ENCODE peak calls at places on chromosomes 3 and 15, in seven cellular contexts. X, W, U, M, C, I and R are unnamed samples.

GRCh38 chr3:112773864-112774263 is 72.8 kb downstream of the CD200R1L start:
- DNase-seq in X (peak), W (no peak), U (no peak), M (no peak), C (no peak), I (no peak), R (no peak)

GRCh38 chr15:34318277-34319079 is 19.1 kb downstream of the SLC12A6 start:
- DNase-seq in X (peak), W (peak), U (peak), M (peak), C (peak), I (no peak), R (peak)

GRCh38 chr3:150786791-150787190 is 23.8 kb upstream of the SIAH2 start:
- DNase-seq in X (no peak), W (no peak), U (no peak), M (no peak), C (no peak), I (no peak), R (no peak)

GRCh38 chr3:98824256-98824655 is 61.1 kb downstream of the ST3GAL6 start:
- DNase-seq in X (no peak), W (no peak), U (no peak), M (no peak), C (no peak), I (no peak), R (no peak)

GRCh38 chr3:163043074-163043473 is 1546.5 kb downstream of the OTOL1 start:
- DNase-seq in X (no peak), W (no peak), U (no peak), M (peak), C (no peak), I (no peak), R (no peak)

GRCh38 chr3:189202583-189202982 is 30.8 kb downstream of the TPRG1 start:
- DNase-seq in X (no peak), W (no peak), U (no peak), M (no peak), C (no peak), I (no peak), R (no peak)

GRCh38 chr15:40103124-40103858 is 5.4 kb downstream of the BMF start:
- DNase-seq in X (no peak), W (peak), U (peak), M (peak), C (peak), I (peak), R (peak)

GRCh38 chr3:13210221-13210975 is 137.2 kb upstream of the IQSEC1 start:
- DNase-seq in X (no peak), W (no peak), U (no peak), M (no peak), C (no peak), I (no peak), R (no peak)

GRCh38 chr15:69631978-69632377 is 179.4 kb downstream of the RPLP1 start:
- DNase-seq in X (no peak), W (no peak), U (no peak), M (no peak), C (no peak), I (no peak), R (no peak)

GRCh38 chr15:66611257-66612053 is 45.7 kb upstream of the LCTL start:
- DNase-seq in X (no peak), W (peak), U (peak), M (no peak), C (no peak), I (no peak), R (no peak)

GRCh38 chr3:56672-57071 is 139.9 kb upstream of the CHL1 start:
- DNase-seq in X (no peak), W (no peak), U (no peak), M (no peak), C (no peak), I (no peak), R (no peak)

GRCh38 chr15:41914406-41914805 is 20.6 kb upstream of the SPTBN5 start:
- DNase-seq in X (no peak), W (no peak), U (no peak), M (no peak), C (no peak), I (no peak), R (no peak)

GRCh38 chr3:29067014-29067413 is 213.9 kb upstream of the RBMS3 start:
- DNase-seq in X (no peak), W (no peak), U (no peak), M (peak), C (no peak), I (no peak), R (no peak)

GRCh38 chr3:79040091-79040490 is 727.7 kb downstream of the ROBO1 start:
- DNase-seq in X (no peak), W (no peak), U (no peak), M (no peak), C (no peak), I (no peak), R (no peak)
- H3K27ac ChIP-seq in X (no peak), W (no peak), U (no peak), M (no peak), C (no peak), I (no peak), R (no peak)

DNA sequence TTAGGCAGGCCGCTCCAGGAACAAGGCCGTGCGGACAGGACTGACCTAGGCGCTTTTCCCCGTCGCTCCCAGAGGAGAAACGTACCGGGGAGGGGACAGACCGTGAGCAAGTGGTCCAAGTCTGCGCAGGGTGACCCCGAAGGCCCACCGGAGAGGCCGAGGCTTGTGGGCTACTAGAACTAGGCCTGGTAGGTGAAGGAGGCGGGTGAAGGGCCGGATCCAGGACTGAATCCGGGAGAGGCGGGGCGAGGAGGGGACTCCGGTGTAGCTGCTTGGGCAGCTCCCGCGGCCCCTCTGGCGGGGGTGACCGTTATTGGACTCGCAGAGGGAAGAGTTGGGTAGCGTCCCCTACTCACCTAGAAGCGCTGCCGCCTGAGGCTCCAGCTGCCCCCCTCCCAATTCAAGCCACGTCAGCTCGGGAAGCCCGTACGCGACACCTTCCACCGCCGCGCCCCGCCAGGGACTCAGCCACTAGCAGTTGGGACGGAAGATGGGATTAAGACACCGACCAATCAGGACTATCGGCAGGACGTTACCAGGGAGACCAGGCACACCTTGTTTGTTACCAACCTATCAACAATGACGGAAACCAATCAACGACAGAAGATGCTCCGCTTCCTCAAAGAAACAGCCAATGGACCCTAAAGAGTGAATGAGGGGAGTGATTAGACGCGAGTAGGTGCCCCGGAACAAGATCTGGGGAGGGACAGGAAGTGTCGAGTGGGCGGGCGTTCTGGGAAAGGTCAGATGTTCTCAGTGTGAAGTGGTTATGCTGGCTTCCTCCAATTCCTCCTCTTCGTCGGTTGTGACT is at the start of gene GOLGB1:
- DNase-seq in X (peak), W (peak), U (peak), M (peak), C (peak), I (peak), R (peak)
- TF ChIP-seq POLR2A in X (peak), W (peak), U (peak), M (peak), C (peak), I (peak), R (peak)

GRCh38 chr3:16264708-16265454 is at the start of the genes DPH3 and OXNAD1:
- DNase-seq in X (peak), W (peak), U (peak), M (peak), C (peak), I (peak), R (peak)
- TF ChIP-seq CTCF in X (no peak), W (peak), U (no peak), M (no peak), C (peak), I (no peak), R (peak)

GRCh38 chr3:61666032-61666431 is 104.7 kb downstream of the PTPRG start:
- DNase-seq in X (no peak), W (no peak), U (no peak), M (no peak), C (no peak), I (no peak), R (no peak)
- H3K27ac ChIP-seq in X (no peak), W (no peak), U (no peak), M (no peak), C (no peak), I (no peak), R (peak)

GRCh38 chr3:33277193-33277882 is at the start of gene FBXL2:
- DNase-seq in X (peak), W (peak), U (peak), M (peak), C (peak), I (peak), R (peak)
- TF ChIP-seq POLR2A in X (peak), W (peak), U (no peak), M (no peak), C (no peak), I (no peak), R (no peak)

GRCh38 chr15:57545995-57546394 is 45.7 kb upstream of the MYZAP start:
- DNase-seq in X (no peak), W (no peak), U (no peak), M (no peak), C (no peak), I (no peak), R (no peak)
- TF ChIP-seq CTCF in X (no peak), W (no peak), U (no peak), M (no peak), C (no peak), I (no peak), R (no peak)

GRCh38 chr3:105526349-105527111 is 159.8 kb downstream of the ALCAM start:
- DNase-seq in X (no peak), W (no peak), U (no peak), M (peak), C (no peak), I (no peak), R (no peak)
- H3K27ac ChIP-seq in X (no peak), W (no peak), U (no peak), M (no peak), C (no peak), I (no peak), R (no peak)

DNA sequence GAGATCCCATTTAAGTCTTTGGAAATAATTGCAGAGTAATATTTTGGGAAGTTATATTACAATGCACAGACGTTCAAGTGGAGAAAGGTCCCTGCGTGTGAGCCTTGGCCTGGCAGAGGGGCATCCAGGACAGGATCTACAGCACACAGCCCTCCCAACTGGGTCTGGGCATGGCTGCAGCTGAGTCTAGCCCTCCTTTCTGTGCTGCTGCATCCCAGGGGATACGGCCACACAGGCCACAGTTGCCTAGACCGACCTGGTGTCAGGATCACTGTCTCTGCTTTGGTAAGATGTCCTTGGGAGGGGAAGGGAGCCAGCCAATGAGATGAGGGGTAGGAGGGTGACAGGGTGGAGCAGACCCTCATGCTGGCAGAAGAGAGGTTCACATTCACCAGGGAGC is 46.1 kb downstream of the APBA2 start:
- DNase-seq in X (no peak), W (no peak), U (no peak), M (no peak), C (no peak), I (no peak), R (peak)
- TF ChIP-seq POLR2A in X (no peak), W (no peak), U (no peak), M (no peak), C (no peak), I (no peak), R (no peak)

GRCh38 chr3:183826854-183827253 is 1.5 kb upstream of the MAP6D1 start:
- DNase-seq in X (no peak), W (no peak), U (no peak), M (no peak), C (no peak), I (no peak), R (no peak)

GRCh38 chr3:183826448-183826847 is 1.1 kb upstream of the MAP6D1 start:
- DNase-seq in X (no peak), W (peak), U (peak), M (no peak), C (peak), I (no peak), R (no peak)

GRCh38 chr3:183824761-183825379 is 507 bp downstream of the MAP6D1 start:
- DNase-seq in X (peak), W (peak), U (no peak), M (no peak), C (no peak), I (peak), R (no peak)

GRCh38 chr3:183823963-183824362 is 1.4 kb downstream of the MAP6D1 start:
- DNase-seq in X (no peak), W (no peak), U (no peak), M (no peak), C (no peak), I (no peak), R (no peak)

DNA sequence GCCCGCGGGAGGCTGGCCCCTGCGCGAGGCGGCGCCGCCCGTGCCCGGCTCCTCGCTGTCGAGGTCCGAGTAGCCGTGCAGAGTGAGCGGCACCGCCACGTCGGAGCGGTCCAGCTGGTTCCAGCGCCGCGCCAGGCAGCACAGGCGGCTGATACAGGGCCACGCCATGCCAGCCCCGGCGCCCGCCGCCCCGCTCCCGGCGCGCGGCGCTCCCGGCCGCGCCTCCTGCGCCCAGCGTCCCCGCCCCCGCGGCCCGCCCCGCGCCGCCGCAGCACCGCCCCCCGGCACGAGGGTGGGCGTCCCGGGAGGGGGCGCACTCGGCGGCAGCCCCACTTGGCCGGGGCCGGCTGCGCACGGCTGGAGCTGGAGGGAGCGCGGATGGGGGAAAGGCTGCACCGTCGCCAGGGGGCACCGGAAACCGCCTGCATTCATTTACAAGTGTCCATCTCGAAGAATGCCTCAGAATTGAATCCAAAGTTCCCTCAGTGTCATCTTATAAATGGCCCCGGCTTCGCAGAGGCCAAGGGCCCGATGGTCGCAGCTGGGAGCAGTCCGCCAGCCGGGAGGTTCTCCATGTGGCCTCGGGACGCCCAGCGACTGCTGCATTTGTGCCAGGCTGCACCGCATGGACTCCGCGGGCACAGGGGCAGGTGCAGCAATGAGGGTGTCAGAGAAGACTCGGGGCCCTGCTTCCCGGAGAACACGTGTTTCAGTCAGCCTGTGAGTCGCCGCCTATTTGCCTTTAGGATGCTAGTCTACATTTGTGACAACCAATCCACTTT is at the start of gene MAP6D1:
- DNase-seq in X (peak), W (peak), U (no peak), M (peak), C (peak), I (peak), R (no peak)
- TF ChIP-seq CTCF in X (peak), W (peak), U (peak), M (peak), C (peak), I (no peak), R (no peak)